ENCODE peak calls at places on chromosomes 6 and 20, in six cellular contexts. Q is K562, L is HEK293T, T is IMR-90, Z is HepG2, C is GM12878. V is an unnamed sample.

GRCh38 chr20:6504179-6504578 is 263.3 kb upstream of the BMP2 start:
- DNase-seq in Q (no peak), L (no peak), T (no peak), Z (no peak), C (no peak), V (no peak)

GRCh38 chr6:44219815-44220784 is 3.3 kb upstream of the SLC29A1 start:
- DNase-seq in Q (no peak), L (no peak), T (no peak), Z (no peak), C (no peak), V (no peak)

GRCh38 chr6:82970853-82971252 is 94.8 kb downstream of the UBE3D start:
- DNase-seq in Q (no peak), L (no peak), T (no peak), Z (no peak), C (no peak), V (no peak)

GRCh38 chr20:63267681-63268080 is 4.9 kb upstream of the ARFGAP1 start:
- DNase-seq in Q (no peak), L (no peak), T (no peak), Z (no peak), C (no peak), V (no peak)

GRCh38 chr20:11387189-11387754 is 530.4 kb upstream of the BTBD3 start:
- DNase-seq in Q (no peak), L (no peak), T (peak; percentile 99), Z (no peak), C (no peak), V (peak; percentile 93)

GRCh38 chr6:45728674-45729073 is 287.0 kb downstream of the CLIC5 start:
- DNase-seq in Q (no peak), L (no peak), T (peak; percentile 42), Z (no peak), C (no peak), V (no peak)

GRCh38 chr6:90249044-90249443 is 47.6 kb downstream of the BACH2 start:
- DNase-seq in Q (no peak), L (no peak), T (peak; percentile 56), Z (no peak), C (no peak), V (no peak)

GRCh38 chr6:145699462-145699861 is 35.9 kb downstream of the EPM2A start:
- DNase-seq in Q (no peak), L (no peak), T (peak; percentile 82), Z (no peak), C (no peak), V (no peak)

DNA sequence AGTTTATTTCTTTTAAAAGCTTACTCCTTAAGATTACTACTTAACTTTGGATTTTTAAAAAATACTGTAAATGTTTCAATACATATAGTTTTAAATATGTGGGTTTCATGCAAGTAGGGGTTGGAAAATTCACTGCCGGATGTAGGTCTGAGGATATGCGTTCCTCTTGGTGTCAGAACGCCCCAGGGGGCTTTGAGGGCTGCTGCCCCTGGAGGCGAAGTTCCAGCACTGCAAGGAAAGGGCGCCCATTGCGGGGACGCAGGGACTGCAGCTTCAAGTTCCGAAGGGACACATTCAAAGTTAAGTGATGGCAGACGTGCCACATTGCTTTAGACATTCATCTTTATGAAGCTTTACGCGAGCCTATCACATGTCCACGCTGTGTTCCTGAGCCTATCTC is 152.9 kb downstream of the SOD2 start:
- DNase-seq in Q (peak; percentile 56), L (peak; percentile 80), T (no peak), Z (peak; percentile 36), C (no peak), V (no peak)
- TF ChIP-seq BHLHE40 in Q (no peak), L (no peak), T (no peak), Z (no peak), C (no peak), V (no peak)

GRCh38 chr6:107633680-107634141 is 143.8 kb downstream of the SOBP start:
- DNase-seq in Q (no peak), L (no peak), T (no peak), Z (no peak), C (no peak), V (no peak)

GRCh38 chr6:107636486-107636885 is 146.6 kb downstream of the SOBP start:
- DNase-seq in Q (peak; percentile 19), L (no peak), T (no peak), Z (no peak), C (no peak), V (no peak)

GRCh38 chr6:107635058-107635515 is 145.2 kb downstream of the SOBP start:
- DNase-seq in Q (no peak), L (no peak), T (no peak), Z (no peak), C (no peak), V (no peak)

GRCh38 chr6:107632757-107633156 is 142.8 kb downstream of the SOBP start:
- DNase-seq in Q (no peak), L (no peak), T (no peak), Z (no peak), C (no peak), V (no peak)

DNA sequence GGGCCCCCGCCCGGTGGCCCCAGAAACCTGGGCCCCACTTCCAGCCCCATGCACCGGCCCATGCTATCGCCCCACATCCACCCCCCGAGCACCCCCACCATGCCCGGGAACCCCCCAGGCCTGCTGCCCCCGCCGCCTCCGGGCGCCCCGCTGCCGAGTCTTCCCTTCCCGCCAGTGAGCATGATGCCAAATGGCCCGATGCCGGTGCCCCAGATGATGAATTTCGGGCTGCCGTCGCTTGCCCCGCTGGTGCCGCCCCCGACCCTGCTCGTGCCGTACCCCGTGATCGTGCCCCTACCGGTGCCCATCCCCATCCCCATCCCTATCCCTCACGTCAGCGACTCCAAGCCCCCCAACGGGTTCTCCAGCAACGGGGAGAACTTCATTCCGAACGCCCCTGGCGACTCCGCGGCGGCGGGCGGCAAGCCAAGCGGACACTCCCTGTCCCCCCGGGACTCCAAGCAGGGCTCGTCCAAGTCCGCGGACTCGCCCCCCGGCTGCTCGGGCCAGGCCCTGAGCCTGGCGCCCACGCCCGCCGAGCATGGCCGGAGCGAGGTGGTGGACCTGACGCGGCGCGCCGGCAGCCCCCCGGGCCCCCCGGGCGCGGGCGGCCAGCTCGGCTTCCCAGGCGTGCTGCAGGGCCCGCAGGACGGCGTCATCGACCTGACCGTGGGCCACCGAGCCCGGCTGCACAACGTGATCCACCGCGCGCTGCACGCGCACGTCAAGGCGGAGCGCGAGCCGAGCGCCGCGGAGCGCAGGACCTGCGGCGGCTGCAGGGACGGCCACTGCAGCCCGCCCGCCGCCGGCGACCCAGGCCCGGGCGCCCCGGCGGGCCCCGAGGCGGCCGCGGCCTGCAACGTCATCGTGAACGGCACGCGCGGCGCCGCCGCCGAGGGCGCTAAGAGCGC is 144.5 kb downstream of the SOBP start:
- DNase-seq in Q (no peak), L (no peak), T (no peak), Z (no peak), C (no peak), V (no peak)
- TF ChIP-seq BHLHE40 in Q (no peak), L (no peak), T (no peak), Z (no peak), C (no peak), V (no peak)

GRCh38 chr6:86192123-86192522 is 549.4 kb upstream of the SYNCRIP start:
- DNase-seq in Q (peak; percentile 7), L (peak; percentile 8), T (no peak), Z (peak; percentile 11), C (no peak), V (peak; percentile 37)

DNA sequence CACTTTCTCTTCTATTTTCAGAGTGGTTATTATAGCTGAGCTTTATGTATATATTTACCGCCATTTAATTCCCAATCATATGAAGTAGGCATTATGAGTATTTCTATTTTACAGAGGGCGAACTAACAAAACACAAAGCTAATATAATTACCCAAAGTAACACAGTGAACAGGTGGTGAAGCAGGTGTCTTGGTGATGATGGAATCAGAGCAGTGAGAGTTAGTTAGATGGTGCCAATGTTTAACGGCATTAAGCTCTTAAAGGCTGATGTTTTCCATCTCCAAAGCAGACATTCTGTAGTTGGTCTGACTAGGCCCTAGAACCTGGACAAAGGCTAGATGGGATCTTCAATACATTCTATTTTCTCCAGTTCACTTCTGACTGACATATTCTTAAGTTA is 551.1 kb upstream of the SYNCRIP start:
- DNase-seq in Q (no peak), L (no peak), T (no peak), Z (no peak), C (no peak), V (no peak)
- TF ChIP-seq BHLHE40 in Q (no peak), L (no peak), T (no peak), Z (no peak), C (no peak), V (no peak)

GRCh38 chr20:34049897-34050695 is 56.4 kb downstream of the RALY start:
- DNase-seq in Q (no peak), L (no peak), T (no peak), Z (no peak), C (no peak), V (no peak)

GRCh38 chr20:34047010-34047687 is 53.4 kb downstream of the RALY start:
- DNase-seq in Q (no peak), L (no peak), T (no peak), Z (no peak), C (no peak), V (no peak)

GRCh38 chr20:34049389-34049788 is 55.7 kb downstream of the RALY start:
- DNase-seq in Q (no peak), L (no peak), T (no peak), Z (no peak), C (no peak), V (no peak)

GRCh38 chr20:34055290-34055689 is 56.8 kb downstream of the EIF2S2 start:
- DNase-seq in Q (no peak), L (no peak), T (no peak), Z (no peak), C (no peak), V (no peak)

DNA sequence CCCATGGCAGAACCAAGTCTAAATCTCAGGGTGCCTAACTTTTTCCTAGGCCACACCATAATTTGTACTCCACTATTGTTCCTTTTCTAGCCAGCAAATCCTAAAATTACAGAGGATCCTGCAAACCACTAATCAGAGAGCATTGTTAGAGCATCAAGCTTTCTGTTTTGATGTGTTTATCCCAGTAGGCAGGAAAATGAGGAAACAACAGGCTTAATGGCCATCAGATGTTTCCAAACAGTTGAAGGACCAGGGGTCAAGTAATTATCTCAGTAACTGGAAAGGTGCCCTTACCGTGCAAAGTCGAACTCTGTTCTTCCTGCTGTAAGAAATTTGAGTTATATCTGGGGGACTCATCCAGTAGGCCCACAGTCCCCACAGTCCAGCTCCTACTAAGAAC is 58.7 kb downstream of the RALY start:
- DNase-seq in Q (no peak), L (no peak), T (no peak), Z (no peak), C (no peak), V (no peak)
- TF ChIP-seq BHLHE40 in Q (no peak), L (no peak), T (no peak), Z (no peak), C (no peak), V (no peak)

DNA sequence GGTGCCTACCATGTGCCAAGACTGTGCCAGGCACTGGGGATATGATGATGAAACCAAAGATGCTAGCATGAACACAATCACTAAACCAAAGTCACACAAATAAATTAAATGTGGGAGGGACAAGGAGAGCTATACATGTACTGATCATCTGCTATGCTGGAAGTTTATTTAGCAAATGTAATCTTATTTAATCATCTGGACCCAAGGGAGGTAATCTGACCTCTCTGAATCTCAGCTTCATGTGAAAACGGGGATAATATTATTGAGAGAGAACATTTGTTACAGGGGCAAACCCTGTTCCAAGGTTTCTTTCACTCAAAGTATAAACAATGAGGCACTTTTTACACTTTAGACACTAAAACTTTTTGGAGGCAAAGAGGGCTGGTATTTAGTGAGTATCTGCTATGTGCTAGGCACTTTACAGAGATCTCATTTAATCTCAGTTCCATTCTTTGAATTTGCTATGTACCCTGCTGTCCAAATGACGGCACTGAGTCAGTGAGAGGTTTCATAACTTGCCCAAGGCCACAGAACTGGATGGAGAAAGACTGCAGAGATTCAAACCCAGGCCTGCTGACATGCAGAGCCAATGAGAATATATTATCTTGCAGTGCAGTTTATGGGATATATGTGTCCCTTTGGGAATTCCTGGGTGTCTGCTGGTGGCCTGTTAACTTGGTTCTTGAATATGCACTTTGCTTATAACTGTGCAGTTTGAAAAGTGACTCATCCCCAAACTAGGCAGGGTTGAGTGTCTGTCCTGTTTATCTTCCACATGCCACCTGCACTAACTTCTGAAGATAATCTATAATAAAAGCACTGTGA is 3.3 kb upstream of the ASXL1 start:
- DNase-seq in Q (no peak), L (no peak), T (peak; percentile 76), Z (peak; percentile 93), C (peak; percentile 59), V (peak; percentile 19)
- TF ChIP-seq BHLHE40 in Q (no peak), L (no peak), T (no peak), Z (no peak), C (no peak), V (no peak)

V was measured in A549.